ENCODE peak calls at places on chromosomes 4 and X, in eight cellular contexts. X is uterus; A is prostate gland; R is IMR-90; L is neural progenitor cell; Z is effector memory CD4-positive, alpha-beta T cell; J is BJ; H is left ventricle myocardium inferior. V is an unnamed sample. For H3K36me3, the result is how much of the 10 kb centered on the place peaks cover.

GRCh38 chrX:122113376-122113775 is 1066.0 kb downstream of the GLUD2 start:
- DNase-seq in X (no peak), A (no peak), R (no peak), L (no peak), Z (no peak), J (no peak), H (no peak), V (no peak)

GRCh38 chrX:40094900-40095587 is 2.7 kb downstream of the BCOR start:
- DNase-seq in X (no peak), A (no peak), R (no peak), L (peak), Z (no peak), J (no peak), H (no peak), V (no peak)

GRCh38 chr4:89434364-89434988 is 126.9 kb upstream of the GPRIN3 start:
- DNase-seq in X (no peak), A (no peak), R (peak), L (peak), Z (no peak), J (no peak), H (no peak), V (peak)

GRCh38 chr4:152094851-152095700 is 334.3 kb upstream of the GATB start:
- DNase-seq in X (no peak), A (peak), R (peak), L (no peak), Z (no peak), J (no peak), H (no peak), V (no peak)

GRCh38 chr4:113159901-113160545 is 110.6 kb downstream of the ANK2 start:
- DNase-seq in X (no peak), A (no peak), R (no peak), L (no peak), Z (no peak), J (no peak), H (no peak), V (no peak)

GRCh38 chrX:65266482-65266881 is 268.1 kb downstream of the LAS1L start:
- DNase-seq in X (no peak), A (no peak), R (no peak), L (no peak), Z (no peak), J (no peak), H (no peak), V (no peak)

GRCh38 chrX:63350551-63350950 is 581 bp downstream of the SPIN4 start:
- DNase-seq in X (peak), A (peak), R (no peak), L (peak), Z (no peak), J (no peak), H (no peak), V (peak)

GRCh38 chr4:164039482-164039881 is 545.0 kb downstream of the TMA16 start:
- DNase-seq in X (no peak), A (no peak), R (no peak), L (no peak), Z (no peak), J (no peak), H (no peak), V (no peak)

DNA sequence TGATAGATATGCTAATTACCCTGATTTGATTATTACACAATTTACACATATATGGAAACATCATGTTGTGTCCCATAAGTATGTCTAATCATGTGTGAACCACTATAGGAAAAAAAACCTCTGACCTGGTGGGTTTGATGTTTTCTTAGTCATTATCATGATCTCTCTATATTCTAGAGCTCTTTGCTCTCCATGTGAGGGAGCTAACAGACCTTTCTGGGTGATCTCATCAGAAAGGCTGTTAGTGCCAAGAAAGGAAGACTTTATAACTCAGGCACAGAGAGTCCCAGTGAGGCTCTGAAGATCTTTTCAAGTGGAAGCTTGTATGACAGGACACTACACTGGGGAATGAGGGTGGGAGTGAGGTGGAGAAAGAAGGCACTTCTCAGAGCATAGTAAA is 527.7 kb upstream of the MAGEB2 start:
- DNase-seq in X (no peak), A (no peak), R (peak), L (no peak), Z (no peak), J (no peak), H (no peak), V (peak)
- H3K36me3 ChIP-seq in X (under half), A (under half), R (under half), L (under half), Z (under half), J (under half), H (under half), V (under half)

DNA sequence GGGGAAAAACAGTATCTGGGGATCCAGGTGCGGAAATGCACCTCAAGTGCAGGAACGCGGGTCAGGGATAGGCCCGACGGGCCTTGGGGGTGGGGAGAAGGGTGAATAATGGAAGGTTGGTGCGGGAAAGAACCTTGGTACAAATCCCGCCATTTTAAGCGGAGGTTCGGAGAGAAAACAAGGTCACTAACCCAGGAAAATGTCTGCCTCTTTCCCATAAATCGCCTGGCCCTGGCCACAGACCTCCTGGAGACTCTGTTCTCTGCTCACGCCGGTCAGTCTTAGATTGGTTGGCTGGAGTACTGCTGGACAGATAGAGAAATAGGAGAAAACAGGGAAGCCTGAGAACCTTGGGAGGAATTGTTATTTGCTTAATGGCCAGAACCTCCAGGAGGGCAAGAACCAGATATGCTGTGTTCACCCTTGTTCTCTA is 897 bp upstream of the FBXL5 start:
- DNase-seq in X (no peak), A (no peak), R (no peak), L (peak), Z (no peak), J (no peak), H (no peak), V (no peak)
- H3K4me3 ChIP-seq in X (peak), A (peak), R (no peak), L (peak), Z (peak), J (peak), H (peak), V (peak)

GRCh38 chrX:46298821-46299220 is 246.4 kb downstream of the ZNF674 start:
- DNase-seq in X (no peak), A (no peak), R (peak), L (no peak), Z (no peak), J (peak), H (no peak), V (no peak)
- H3K36me3 ChIP-seq in X (under half), A (under half), R (under half), L (under half), Z (under half), J (under half), H (under half), V (under half)

DNA sequence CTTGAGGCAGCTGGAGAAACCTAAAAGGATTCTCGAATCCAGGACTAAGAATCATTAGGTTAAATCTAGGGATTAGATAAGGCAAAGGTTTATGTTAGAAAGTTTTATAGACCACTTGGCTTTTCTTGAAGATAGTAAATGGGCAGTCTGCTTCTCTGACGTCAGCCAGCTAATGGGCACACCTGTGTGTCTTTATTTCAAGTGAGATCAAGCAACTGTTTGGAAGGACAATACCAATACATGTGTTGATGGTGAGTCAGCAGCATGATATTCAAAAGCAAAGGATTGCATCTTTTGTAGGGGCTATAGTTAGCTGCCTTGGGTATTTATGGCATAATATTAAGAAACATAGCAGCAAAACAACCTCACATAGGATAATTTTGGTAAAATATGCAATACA is 46.5 kb upstream of the GRPR start:
- DNase-seq in X (no peak), A (no peak), R (no peak), L (no peak), Z (no peak), J (no peak), H (no peak), V (no peak)
- H3K4me3 ChIP-seq in X (no peak), A (no peak), R (no peak), L (no peak), Z (no peak), J (no peak), H (no peak), V (no peak)

GRCh38 chrX:2715066-2715600 is 24.0 kb downstream of the CD99 start:
- DNase-seq in X (no peak), A (no peak), R (no peak), L (no peak), Z (no peak), J (no peak), H (no peak), V (no peak)
- H3K36me3 ChIP-seq in X (under half), A (under half), R (under half), L (under half), Z (under half), J (under half), H (half or more), V (under half)

GRCh38 chr4:26878729-26879415 is 18.2 kb downstream of the STIM2 start:
- DNase-seq in X (no peak), A (no peak), R (peak), L (no peak), Z (peak), J (no peak), H (no peak), V (no peak)
- H3K4me3 ChIP-seq in X (no peak), A (no peak), R (no peak), L (no peak), Z (no peak), J (no peak), H (no peak), V (no peak)

GRCh38 chrX:71565634-71566033 is 12.6 kb upstream of the GCNA start:
- DNase-seq in X (no peak), A (no peak), R (no peak), L (no peak), Z (no peak), J (no peak), H (no peak), V (no peak)
- H3K36me3 ChIP-seq in X (under half), A (under half), R (under half), L (under half), Z (half or more), J (under half), H (half or more), V (under half)

DNA sequence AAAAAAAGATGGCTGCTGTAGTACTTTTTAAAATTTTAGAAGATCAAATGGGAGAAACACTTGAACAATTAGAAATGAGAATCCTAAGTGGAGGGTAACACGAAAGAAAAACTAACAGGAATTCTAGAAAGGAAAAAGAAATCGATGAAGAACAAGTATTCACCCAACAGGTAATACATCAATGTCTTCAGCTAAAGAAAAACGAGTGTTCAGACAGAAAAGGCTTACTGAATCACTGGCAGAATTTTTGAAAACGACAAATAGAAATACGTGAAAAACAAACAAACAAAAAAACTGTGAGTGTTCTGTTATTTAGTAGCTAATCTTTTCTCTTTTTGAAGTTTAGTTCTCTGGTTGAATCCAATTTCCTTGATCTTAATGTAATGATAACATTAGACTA is 1.8 kb downstream of the MAD2L1 start:
- DNase-seq in X (no peak), A (no peak), R (no peak), L (no peak), Z (no peak), J (no peak), H (no peak), V (no peak)
- H3K4me3 ChIP-seq in X (no peak), A (no peak), R (no peak), L (peak), Z (no peak), J (no peak), H (no peak), V (no peak)

GRCh38 chr4:162684371-162684700 is 482.4 kb downstream of the NAF1 start:
- DNase-seq in X (no peak), A (no peak), R (no peak), L (no peak), Z (no peak), J (no peak), H (no peak), V (no peak)

GRCh38 chr4:162683659-162684370 is 482.9 kb downstream of the NAF1 start:
- DNase-seq in X (no peak), A (no peak), R (no peak), L (no peak), Z (no peak), J (no peak), H (no peak), V (no peak)

GRCh38 chr4:162681212-162681611 is 485.5 kb downstream of the NAF1 start:
- DNase-seq in X (no peak), A (no peak), R (no peak), L (no peak), Z (no peak), J (no peak), H (no peak), V (no peak)

GRCh38 chr4:162685401-162685800 is 481.3 kb downstream of the NAF1 start:
- DNase-seq in X (no peak), A (no peak), R (no peak), L (no peak), Z (no peak), J (no peak), H (no peak), V (no peak)

GRCh38 chr4:162682651-162683050 is 484.0 kb downstream of the NAF1 start:
- DNase-seq in X (no peak), A (no peak), R (no peak), L (no peak), Z (no peak), J (no peak), H (no peak), V (no peak)
- H3K36me3 ChIP-seq in X (under half), A (under half), R (under half), L (under half), Z (under half), J (under half), H (under half), V (under half)

V was measured in H7.